ENCODE peak calls at places on chromosomes 12 and 14, in nine cellular contexts. W is psoas muscle; S is endodermal cell; G is WTC11; V is fibroblast of pulmonary artery; L is pancreas; P is Calu3; Y is fibroblast of lung; K is CD4-positive, alpha-beta T cell. U is an unnamed sample.
A peak's percentile ranks its signal among the peaks of the same experiment; 100 is the strongest.

GRCh38 chr12:26833692-26834168 is 736 bp upstream of the ITPR2 start:
- DNase-seq in L (peak; percentile 82), S (peak; percentile 93), P (no peak), G (peak; percentile 69), V (peak; percentile 50), K (peak; percentile 33), W (peak; percentile 31), Y (peak; percentile 51), U (peak; percentile 38)

GRCh38 chr12:60501124-60501729 is 905.4 kb downstream of the SLC16A7 start:
- DNase-seq in G (no peak), K (no peak), Y (peak; percentile 71), S (no peak), P (peak; percentile 10), W (no peak), V (peak; percentile 0), L (no peak), U (no peak)

GRCh38 chr12:49866859-49867579 is 24.1 kb upstream of the BCDIN3D start:
- DNase-seq in G (peak; percentile 90), W (peak; percentile 74), Y (peak; percentile 51), P (peak; percentile 77), L (peak; percentile 88), S (peak; percentile 98), V (peak; percentile 67), K (peak; percentile 66), U (peak; percentile 67)

GRCh38 chr14:102951034-102951433 is 28.6 kb downstream of the AMN start:
- DNase-seq in W (no peak), Y (no peak), L (no peak), V (peak; percentile 70), K (no peak), G (no peak), S (no peak), P (no peak), U (no peak)

GRCh38 chr12:109147954-109148353 is 31.6 kb downstream of the ACACB start:
- DNase-seq in G (no peak), S (no peak), P (no peak), W (no peak), V (peak; percentile 37), L (no peak), Y (peak; percentile 96), K (no peak), U (no peak)

GRCh38 chr12:131112016-131112415 is 158.3 kb downstream of the ADGRD1 start:
- DNase-seq in Y (no peak), S (no peak), W (no peak), G (no peak), L (no peak), V (no peak), P (no peak), K (no peak), U (no peak)

GRCh38 chr12:12984119-12984518 is 15.9 kb downstream of the HEBP1 start:
- DNase-seq in P (no peak), Y (no peak), K (no peak), L (no peak), V (no peak), W (no peak), G (no peak), S (no peak), U (no peak)

GRCh38 chr14:38207830-38208815 is at the start of gene SSTR1:
- DNase-seq in K (no peak), L (peak; percentile 91), Y (peak; percentile 28), P (peak; percentile 23), S (peak; percentile 86), V (peak; percentile 21), W (peak; percentile 8), G (peak; percentile 38), U (no peak)

GRCh38 chr12:60402996-60403395 is 807.2 kb downstream of the SLC16A7 start:
- DNase-seq in K (no peak), P (no peak), Y (no peak), W (no peak), S (no peak), G (no peak), L (no peak), V (no peak), U (no peak)

GRCh38 chr12:105358789-105359188 is 28.3 kb downstream of the C12orf75 start:
- DNase-seq in G (no peak), Y (no peak), S (no peak), W (no peak), K (no peak), V (no peak), P (no peak), L (no peak), U (no peak)

GRCh38 chr14:61343471-61343870 is 22.1 kb downstream of the PRKCH start:
- DNase-seq in S (no peak), G (no peak), L (no peak), Y (peak; percentile 12), V (peak; percentile 63), W (no peak), P (no peak), K (no peak), U (no peak)

GRCh38 chr12:13707829-13708228 is 273.6 kb downstream of the GRIN2B start:
- DNase-seq in Y (no peak), S (no peak), W (no peak), K (no peak), P (no peak), L (no peak), V (no peak), G (no peak), U (no peak)

GRCh38 chr12:29278673-29279420 is 102.1 kb downstream of the ERGIC2 start:
- DNase-seq in S (no peak), K (no peak), Y (no peak), L (no peak), P (no peak), G (no peak), W (no peak), V (peak; percentile 28), U (no peak)

GRCh38 chr12:10940389-10940788 is 1.3 kb upstream of the TAS2R14 start:
- DNase-seq in W (no peak), Y (peak; percentile 20), P (peak; percentile 5), G (no peak), V (peak; percentile 88), K (no peak), L (no peak), S (no peak), U (no peak)

GRCh38 chr12:48813464-48814312 is 4.6 kb upstream of the CACNB3 start:
- DNase-seq in Y (peak; percentile 55), S (peak; percentile 88), L (no peak), G (peak; percentile 69), W (no peak), K (no peak), P (no peak), V (peak; percentile 23), U (no peak)

GRCh38 chr12:13181375-13182070 is 15.0 kb upstream of the EMP1 start:
- DNase-seq in Y (no peak), L (no peak), W (no peak), S (peak; percentile 50), P (no peak), G (no peak), V (no peak), K (no peak), U (no peak)

GRCh38 chr14:101520621-101521305 is 40.5 kb upstream of the DIO3 start:
- DNase-seq in G (no peak), V (peak; percentile 27), Y (peak; percentile 50), K (no peak), P (no peak), L (no peak), W (peak; percentile 54), S (no peak), U (no peak)

GRCh38 chr12:96140110-96140509 is 54.1 kb upstream of the ELK3 start:
- DNase-seq in V (peak; percentile 23), L (no peak), K (no peak), G (no peak), W (no peak), Y (no peak), S (no peak), P (no peak), U (no peak)

GRCh38 chr14:77314539-77314938 is 6.1 kb downstream of the POMT2 start:
- DNase-seq in G (no peak), Y (no peak), K (no peak), S (peak; percentile 51), L (no peak), P (no peak), V (no peak), W (no peak), U (no peak)

GRCh38 chr12:6552140-6552551 is 3.7 kb downstream of the IFFO1 start:
- DNase-seq in K (no peak), L (no peak), W (peak; percentile 82), S (no peak), Y (no peak), V (no peak), P (no peak), G (no peak), U (no peak)

GRCh38 chr14:72554994-72555608 is 338.8 kb downstream of the DPF3 start:
- DNase-seq in K (no peak), W (no peak), P (no peak), V (no peak), L (no peak), Y (no peak), S (peak; percentile 54), G (no peak), U (no peak)
- TF ChIP-seq CTCF in K (no peak), W (peak; percentile 18), P (no peak), V (no peak), L (no peak), Y (no peak), S (peak; percentile 27), G (no peak), U (no peak)

DNA sequence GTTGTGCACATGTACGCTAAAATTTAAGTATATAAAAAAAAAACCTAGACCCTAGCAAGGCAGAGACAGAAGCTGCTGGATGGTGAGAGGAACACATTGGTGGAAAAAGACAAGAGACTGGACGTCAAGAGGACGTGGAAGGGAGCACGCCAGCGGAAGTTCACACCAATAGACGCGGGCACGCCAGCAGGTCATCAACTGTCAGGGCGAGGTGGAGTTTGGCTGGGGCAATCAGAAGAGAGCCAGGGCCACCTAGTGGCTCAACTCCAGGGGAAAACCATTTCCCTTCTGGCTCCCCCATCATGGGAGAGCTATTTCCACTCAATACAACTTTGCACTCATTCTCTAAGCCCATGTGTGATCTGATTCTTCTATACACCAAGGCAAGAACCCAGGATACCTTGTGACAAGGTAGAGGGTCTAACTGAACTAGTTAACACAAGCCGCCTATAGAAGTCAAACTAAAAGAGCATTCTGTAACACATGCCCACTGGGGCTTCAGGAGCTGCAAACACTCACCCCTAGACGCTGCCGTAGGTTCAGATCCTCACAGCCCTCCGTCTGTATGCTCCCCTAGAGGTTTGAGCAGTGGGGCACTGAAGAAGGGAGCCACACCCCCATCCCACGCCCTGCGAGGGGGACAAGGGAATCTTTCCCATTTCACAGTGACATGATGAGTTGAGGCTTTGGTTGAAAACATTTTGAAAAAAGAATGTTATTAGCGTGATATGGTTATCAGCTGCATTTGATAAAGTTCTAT is 702.7 kb downstream of the TMTC2 start:
- DNase-seq in P (peak; percentile 2), G (peak; percentile 63), V (no peak), S (peak; percentile 90), Y (no peak), K (no peak), L (peak; percentile 58), W (no peak), U (no peak)
- TF ChIP-seq CTCF in P (no peak), G (peak; percentile 41), V (no peak), S (peak; percentile 87), Y (no peak), K (no peak), L (no peak), W (no peak), U (no peak)

GRCh38 chr12:94141892-94142291 is 6.5 kb upstream of the PLXNC1 start:
- DNase-seq in V (no peak), Y (no peak), P (no peak), G (no peak), W (no peak), S (no peak), K (no peak), L (no peak), U (no peak)
- TF ChIP-seq CTCF in V (no peak), Y (no peak), P (no peak), G (no peak), W (no peak), S (peak; percentile 25), K (no peak), L (no peak), U (no peak)

GRCh38 chr14:21748869-21749303 is 75.3 kb upstream of the OR4E1 start:
- DNase-seq in K (peak; percentile 42), W (no peak), L (no peak), P (peak; percentile 44), Y (peak; percentile 8), G (peak; percentile 69), V (peak; percentile 56), S (peak; percentile 88), U (no peak)
- TF ChIP-seq CTCF in K (peak; percentile 78), W (no peak), L (peak; percentile 54), P (peak; percentile 38), Y (peak; percentile 49), G (peak; percentile 48), V (peak; percentile 93), S (peak; percentile 88), U (no peak)